ENCODE peak calls at places on chromosomes 11 and 22, in ten cellular contexts. H is CD8-positive, alpha-beta memory T cell; E is upper lobe of right lung; F is left kidney; C is WERI-Rb-1; T is stimulated activated CD8-positive, alpha-beta memory T cell treated with anti-CD3 and anti-CD28 coated beads, Interleukin-4, amount 100 ng/mL, for 4 hours; Q is lung microvascular endothelial cell; K is right lobe of liver; X is cerebellar cortex; N is NAMALWA. B is an unnamed sample.
A peak's percentile ranks its signal among the peaks of the same experiment; 100 is the strongest.

GRCh38 chr22:18119409-18120110 is 9.0 kb downstream of the TUBA8 start:
- DNase-seq in K (peak; percentile 31), C (no peak), Q (no peak), N (no peak), F (no peak), H (no peak), T (no peak), E (peak; percentile 61), X (no peak), B (no peak)

GRCh38 chr11:111443640-111444039 is 64.6 kb upstream of the POU2AF1 start:
- DNase-seq in H (no peak), E (no peak), X (no peak), K (no peak), F (no peak), Q (no peak), T (no peak), C (no peak), N (no peak), B (no peak)

GRCh38 chr22:40009231-40009769 is 14.5 kb downstream of the FAM83F start:
- DNase-seq in X (no peak), Q (no peak), N (no peak), H (no peak), T (no peak), K (no peak), C (peak; percentile 93), F (peak; percentile 93), E (no peak), B (no peak)

GRCh38 chr11:122042981-122043380 is 73.0 kb downstream of the BLID start:
- DNase-seq in C (no peak), F (no peak), N (no peak), T (no peak), Q (no peak), H (no peak), X (no peak), E (no peak), K (no peak), B (no peak)

GRCh38 chr11:128105950-128106349 is 481.4 kb downstream of the ETS1 start:
- DNase-seq in C (no peak), K (no peak), H (no peak), E (no peak), F (no peak), T (no peak), N (no peak), X (no peak), Q (no peak), B (no peak)

GRCh38 chr11:61670626-61671025 is 9.6 kb upstream of the DAGLA start:
- DNase-seq in H (no peak), X (no peak), N (no peak), F (no peak), E (no peak), C (no peak), Q (no peak), T (no peak), K (no peak), B (no peak)

GRCh38 chr11:47359586-47359985 is 7.1 kb upstream of the MYBPC3 start:
- DNase-seq in E (no peak), F (no peak), Q (peak; percentile 25), K (peak; percentile 44), T (no peak), H (no peak), X (no peak), N (no peak), C (no peak), B (no peak)

GRCh38 chr11:114821626-114822025 is 143.3 kb downstream of the NXPE2 start:
- DNase-seq in X (peak; percentile 22), E (no peak), N (no peak), K (no peak), F (peak; percentile 16), T (no peak), C (peak; percentile 80), Q (no peak), H (no peak), B (no peak)

GRCh38 chr11:2358754-2359444 is 18.2 kb upstream of the CD81 start:
- DNase-seq in F (no peak), E (peak; percentile 21), K (no peak), T (no peak), N (no peak), Q (no peak), X (no peak), H (no peak), C (no peak), B (no peak)

GRCh38 chr11:71213696-71214552 is 38.5 kb downstream of the SHANK2 start:
- DNase-seq in N (no peak), H (no peak), F (no peak), K (no peak), T (no peak), E (peak; percentile 30), X (no peak), C (no peak), Q (no peak), B (peak; percentile 19)

GRCh38 chr11:68845351-68846002 is 3.8 kb upstream of the CPT1A start:
- DNase-seq in E (no peak), N (no peak), X (no peak), Q (no peak), C (no peak), F (no peak), K (peak; percentile 64), H (no peak), T (no peak), B (no peak)

GRCh38 chr11:1377231-1377780 is 12.4 kb upstream of the BRSK2 start:
- DNase-seq in K (no peak), N (no peak), E (no peak), T (no peak), C (no peak), Q (no peak), X (no peak), H (peak; percentile 22), F (no peak), B (no peak)

GRCh38 chr22:38706101-38706884 is 549 bp downstream of the GTPBP1 start:
- DNase-seq in X (no peak), K (peak; percentile 65), E (peak; percentile 80), Q (peak; percentile 48), H (peak; percentile 56), N (peak; percentile 47), T (no peak), F (peak; percentile 71), C (peak; percentile 29), B (peak; percentile 82)

GRCh38 chr11:119774180-119774763 is 45.3 kb upstream of the NECTIN1 start:
- DNase-seq in F (peak; percentile 89), X (no peak), K (no peak), E (peak; percentile 36), H (no peak), N (peak; percentile 49), C (no peak), T (no peak), Q (peak; percentile 28), B (no peak)

GRCh38 chr11:19453893-19454292 is 213.1 kb upstream of the E2F8 start:
- DNase-seq in T (no peak), F (peak; percentile 8), K (no peak), Q (no peak), N (no peak), H (no peak), C (no peak), X (no peak), E (no peak), B (no peak)

GRCh38 chr11:28337701-28338100 is 229.5 kb downstream of the METTL15 start:
- DNase-seq in N (no peak), E (no peak), C (no peak), X (no peak), T (no peak), F (no peak), H (no peak), K (no peak), Q (no peak), B (no peak)

GRCh38 chr11:6251120-6251733 is 8.4 kb upstream of the CCKBR start:
- DNase-seq in K (peak; percentile 52), C (peak; percentile 85), N (peak; percentile 63), H (peak; percentile 54), F (peak; percentile 91), T (no peak), X (peak; percentile 90), Q (peak; percentile 70), E (peak; percentile 80), B (peak; percentile 86)

GRCh38 chr11:60951611-60951908 is 416 bp downstream of the SLC15A3 start:
- DNase-seq in H (no peak), N (no peak), T (no peak), E (no peak), X (no peak), C (no peak), Q (no peak), F (peak; percentile 76), K (no peak), B (peak; percentile 63)

GRCh38 chr11:2139118-2139490 is at the start of gene IGF2:
- DNase-seq in C (no peak), Q (peak; percentile 9), F (peak; percentile 88), N (no peak), H (no peak), X (no peak), T (no peak), K (peak; percentile 21), E (no peak), B (no peak)

GRCh38 chr22:21624120-21624879 is 5.5 kb downstream of the YDJC start:
- DNase-seq in N (peak; percentile 52), C (peak; percentile 66), K (no peak), F (peak; percentile 27), Q (no peak), T (no peak), H (peak; percentile 56), X (peak; percentile 65), E (no peak), B (no peak)

GRCh38 chr11:15073361-15074205 is at the start of gene CALCB:
- DNase-seq in H (no peak), Q (no peak), F (peak; percentile 85), C (no peak), N (no peak), X (peak; percentile 18), T (no peak), E (no peak), K (no peak), B (no peak)

GRCh38 chr22:43747877-43748276 is 64.2 kb downstream of the EFCAB6 start:
- DNase-seq in E (no peak), N (no peak), K (no peak), C (no peak), F (no peak), X (peak; percentile 10), Q (no peak), T (no peak), H (no peak), B (no peak)

GRCh38 chr11:75850787-75851186 is 35.8 kb downstream of the UVRAG start:
- DNase-seq in H (no peak), C (no peak), Q (peak; percentile 18), N (no peak), F (no peak), X (peak; percentile 69), T (no peak), K (no peak), E (no peak), B (no peak)

GRCh38 chr11:130721736-130722135 is 194.5 kb downstream of the SNX19 start:
- DNase-seq in T (no peak), Q (no peak), F (no peak), H (no peak), N (no peak), E (no peak), X (no peak), C (no peak), K (no peak), B (no peak)

GRCh38 chr11:35029979-35030378 is 109.0 kb upstream of the CD44 start:
- DNase-seq in F (no peak), K (no peak), N (no peak), E (no peak), C (no peak), Q (no peak), T (no peak), H (no peak), X (no peak), B (no peak)

GRCh38 chr22:20131593-20131855 is at the start of gene ZDHHC8:
- DNase-seq in E (peak; percentile 78), N (no peak), F (peak; percentile 65), K (peak; percentile 52), T (no peak), C (no peak), Q (peak; percentile 51), X (no peak), H (peak; percentile 64), B (no peak)

GRCh38 chr11:75565221-75565814 is 3.3 kb downstream of the SERPINH1 start:
- DNase-seq in K (peak; percentile 65), H (no peak), T (no peak), F (peak; percentile 63), Q (peak; percentile 34), E (no peak), X (no peak), N (no peak), C (no peak), B (no peak)

B was measured in sciatic nerve.